ENCODE peak calls at places on chromosomes 13 and 19, in five cellular contexts. O is pons, Q is cardiac fibroblast, T is AG09309, Z is upper lobe of left lung. G is an unnamed sample.

GRCh38 chr13:80499536-80500280 is 158.8 kb upstream of the SPRY2 start:
- DNase-seq in O (no peak), T (no peak), Z (no peak), Q (no peak), G (no peak)

GRCh38 chr19:30277941-30278881 is 94.0 kb upstream of the ZNF536 start:
- DNase-seq in O (no peak), Q (no peak), Z (no peak), T (no peak), G (no peak)

GRCh38 chr13:45989607-45990006 is 62.9 kb downstream of the ZC3H13 start:
- DNase-seq in T (peak), Q (peak), Z (no peak), O (no peak), G (no peak)

GRCh38 chr13:44334751-44335150 is 38.9 kb upstream of the SERP2 start:
- DNase-seq in Z (no peak), O (no peak), T (no peak), Q (no peak), G (no peak)

GRCh38 chr19:39641773-39642172 is 13.9 kb upstream of the LGALS16 start:
- DNase-seq in T (no peak), Q (no peak), O (no peak), Z (no peak), G (no peak)

GRCh38 chr19:55005684-55006488 is 32.2 kb downstream of the GP6 start:
- DNase-seq in T (no peak), O (peak), Z (no peak), Q (no peak), G (no peak)

GRCh38 chr19:10353793-10354391 is 14.5 kb upstream of the ICAM3 start:
- DNase-seq in T (no peak), O (no peak), Z (peak), Q (peak), G (peak)

GRCh38 chr19:658059-658839 is 4.8 kb downstream of the RNF126 start:
- DNase-seq in O (no peak), Q (no peak), T (no peak), Z (peak), G (no peak)

GRCh38 chr19:17220207-17220758 is 5.1 kb downstream of the USE1 start:
- DNase-seq in Q (peak), Z (no peak), T (peak), O (no peak), G (no peak)

GRCh38 chr19:49921871-49922755 is 6.9 kb upstream of the ATF5 start:
- DNase-seq in T (no peak), Z (no peak), Q (peak), O (no peak), G (no peak)

GRCh38 chr13:106535552-106536243 is at the start of gene EFNB2:
- DNase-seq in Q (peak), O (peak), T (peak), Z (peak), G (peak)

GRCh38 chr19:16039545-16039944 is 36.8 kb upstream of the TPM4 start:
- DNase-seq in O (no peak), Q (no peak), T (no peak), Z (no peak), G (no peak)

GRCh38 chr13:114140131-114140908 is 7.9 kb upstream of the RASA3 start:
- DNase-seq in T (no peak), O (no peak), Q (no peak), Z (no peak), G (peak)

GRCh38 chr13:20672772-20673171 is 30.7 kb upstream of the IL17D start:
- DNase-seq in Q (peak), O (no peak), T (no peak), Z (no peak), G (no peak)

GRCh38 chr13:77979721-77980377 is 61.2 kb upstream of the EDNRB start:
- DNase-seq in Z (no peak), O (no peak), T (no peak), Q (peak), G (no peak)

GRCh38 chr19:2308114-2308556 is at the start of gene LINGO3:
- DNase-seq in Q (no peak), Z (peak), T (no peak), O (no peak), G (no peak)

GRCh38 chr13:99269627-99270252 is 11.6 kb upstream of the GPR18 start:
- DNase-seq in T (peak), O (peak), Q (peak), Z (no peak), G (no peak)

GRCh38 chr19:38693380-38694223 is 46.2 kb downstream of the ACTN4 start:
- DNase-seq in Z (no peak), O (no peak), Q (peak), T (no peak), G (peak)

G was measured in RWPE2.